ENCODE peak calls at places on chromosomes 11 and 22, in nine cellular contexts. Q is right atrium auricular region; O is heart right ventricle; N is lower lobe of right lung; W is IMR-90; V is CD8-positive, alpha-beta T cell; G is transverse colon; C is ovary; U is kidney. L is an unnamed sample.

GRCh38 chr11:3022300-3022967 is 30.3 kb upstream of the NAP1L4 start:
- DNase-seq in N (no peak), C (no peak), W (peak; percentile 73), O (no peak), G (no peak), V (no peak), U (peak; percentile 41), Q (no peak), L (no peak)

GRCh38 chr11:2273771-2274170 is 3.4 kb upstream of the ASCL2 start:
- DNase-seq in W (no peak), Q (peak; percentile 43), V (peak; percentile 31), N (no peak), U (peak; percentile 82), O (no peak), G (no peak), C (no peak), L (no peak)

GRCh38 chr22:26401726-26402125 is 27.3 kb upstream of the ASPHD2 start:
- DNase-seq in Q (no peak), W (no peak), V (no peak), O (no peak), C (no peak), U (no peak), G (no peak), N (no peak), L (no peak)

GRCh38 chr11:11397043-11397415 is 44.0 kb upstream of the CSNK2A3 start:
- DNase-seq in W (peak; percentile 16), G (no peak), N (no peak), O (no peak), C (no peak), V (no peak), Q (no peak), U (no peak), L (no peak)

GRCh38 chr11:58591659-58592058 is 12.8 kb downstream of the ZFP91 start:
- DNase-seq in W (no peak), U (no peak), V (no peak), C (no peak), O (no peak), G (no peak), Q (no peak), N (no peak), L (no peak)

GRCh38 chr22:45155050-45155840 is 8.5 kb upstream of the NUP50 start:
- DNase-seq in G (no peak), C (no peak), N (no peak), U (no peak), V (no peak), W (peak; percentile 72), O (no peak), Q (no peak), L (no peak)

GRCh38 chr11:59556115-59556882 is 45.0 kb downstream of the OR4D9 start:
- DNase-seq in O (no peak), C (peak; percentile 67), Q (peak; percentile 77), V (peak; percentile 67), G (no peak), N (no peak), W (peak; percentile 93), U (no peak), L (peak; percentile 28)

GRCh38 chr11:6457581-6458320 is 16.0 kb downstream of the TRIM3 start:
- DNase-seq in W (no peak), C (no peak), O (no peak), Q (no peak), V (no peak), U (no peak), G (no peak), N (no peak), L (no peak)

GRCh38 chr11:119798656-119799055 is 69.7 kb upstream of the NECTIN1 start:
- DNase-seq in Q (no peak), O (no peak), C (no peak), W (no peak), N (peak; percentile 20), V (no peak), G (no peak), U (peak; percentile 22), L (no peak)

GRCh38 chr11:12411806-12412727 is 34.7 kb downstream of the PARVA start:
- DNase-seq in U (peak; percentile 79), W (peak; percentile 95), C (peak; percentile 80), N (peak; percentile 49), O (peak; percentile 57), V (no peak), Q (no peak), G (peak; percentile 69), L (peak; percentile 34)

GRCh38 chr11:3786781-3787428 is 10.4 kb downstream of the NUP98 start:
- DNase-seq in U (no peak), G (no peak), Q (peak; percentile 42), N (no peak), W (no peak), V (no peak), O (no peak), C (no peak), L (no peak)

GRCh38 chr11:36465449-36466163 is 44.5 kb downstream of the TRAF6 start:
- DNase-seq in Q (no peak), G (no peak), N (no peak), V (no peak), W (peak; percentile 72), O (no peak), C (no peak), U (no peak), L (no peak)

GRCh38 chr11:113778111-113778910 is 1.3 kb upstream of the CLDN25 start:
- DNase-seq in V (no peak), N (no peak), U (peak; percentile 82), C (no peak), G (no peak), W (peak; percentile 38), Q (no peak), O (no peak), L (peak; percentile 71)

GRCh38 chr11:8233691-8234424 is 29.8 kb downstream of the LMO1 start:
- DNase-seq in C (no peak), O (peak; percentile 25), N (peak; percentile 13), U (peak; percentile 81), V (no peak), Q (no peak), G (no peak), W (peak; percentile 27), L (no peak)

GRCh38 chr22:37910863-37911262 is 4.8 kb downstream of the MICALL1 start:
- DNase-seq in V (no peak), W (no peak), G (no peak), C (no peak), Q (no peak), O (no peak), N (no peak), U (peak; percentile 71), L (no peak)

GRCh38 chr22:38554281-38554680 is 15.7 kb downstream of the DMC1 start:
- DNase-seq in U (no peak), W (peak; percentile 83), G (no peak), Q (no peak), V (no peak), O (no peak), C (no peak), N (no peak), L (no peak)

GRCh38 chr11:119721129-119722120 is 7.6 kb downstream of the NECTIN1 start:
- DNase-seq in O (peak; percentile 56), N (no peak), G (no peak), Q (no peak), V (no peak), C (no peak), W (no peak), U (no peak), L (no peak)

GRCh38 chr11:12841946-12842630 is 167.0 kb upstream of the RASSF10 start:
- DNase-seq in G (no peak), V (no peak), C (no peak), Q (no peak), O (no peak), U (no peak), W (peak; percentile 84), N (no peak), L (no peak)

GRCh38 chr22:35918466-35918865 is 110.2 kb downstream of the RBFOX2 start:
- DNase-seq in U (no peak), G (no peak), V (no peak), Q (no peak), C (no peak), O (no peak), N (no peak), W (no peak), L (no peak)

GRCh38 chr22:19124377-19124776 is 2.2 kb upstream of the DGCR2 start:
- DNase-seq in O (no peak), G (no peak), W (no peak), Q (no peak), C (no peak), V (no peak), U (no peak), N (no peak), L (no peak)

GRCh38 chr11:83721286-83721685 is 435.1 kb upstream of the CCDC90B start:
- DNase-seq in G (no peak), O (no peak), C (no peak), N (no peak), V (no peak), U (no peak), W (peak; percentile 8), Q (no peak), L (no peak)

GRCh38 chr11:128624269-128625170 is 37.2 kb upstream of the ETS1 start:
- DNase-seq in G (peak; percentile 58), O (no peak), V (peak; percentile 88), N (peak; percentile 61), C (no peak), W (no peak), Q (no peak), U (peak; percentile 61), L (peak; percentile 33)

GRCh38 chr22:17132112-17132511 is 11.0 kb upstream of the TMEM121B start:
- DNase-seq in O (no peak), N (no peak), U (no peak), W (no peak), V (no peak), G (no peak), C (no peak), Q (no peak), L (peak; percentile 66)
- H3K4me3 ChIP-seq in O (peak overlapping the region; percentile 14), N (no peak overlapping the region), U (no peak overlapping the region), W (no peak overlapping the region), V (no peak overlapping the region), G (no peak overlapping the region), C (no peak overlapping the region), Q (no peak overlapping the region), L (no peak overlapping the region)

DNA sequence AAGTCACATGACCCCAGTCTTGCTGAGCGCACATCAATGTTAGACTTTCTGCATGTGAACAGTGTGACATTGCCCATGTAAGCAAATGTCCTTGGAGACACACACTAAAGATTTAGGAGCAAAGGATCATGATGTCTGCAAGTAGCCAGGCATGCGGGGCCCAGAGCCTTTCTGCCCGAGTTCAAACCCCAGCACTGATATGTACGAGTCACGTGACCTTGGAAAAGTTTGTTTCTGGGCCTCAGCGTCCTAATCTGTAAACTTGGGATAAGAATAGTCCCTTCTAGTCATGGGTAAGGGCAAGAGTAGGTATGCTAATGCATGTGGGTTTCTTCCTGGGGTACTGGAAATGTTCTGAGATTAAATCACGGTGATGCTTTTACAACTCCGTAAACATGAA is 16.8 kb upstream of the PGA3 start:
- DNase-seq in V (no peak), O (no peak), G (no peak), C (no peak), N (no peak), Q (no peak), W (no peak), U (no peak), L (no peak)
- H3K4me1 ChIP-seq in V (no peaks in the 10 kb centered on the region), O (no peaks in the 10 kb centered on the region), G (no peaks in the 10 kb centered on the region), C (no peaks in the 10 kb centered on the region), N (no peaks in the 10 kb centered on the region), Q (no peaks in the 10 kb centered on the region), W (no peaks in the 10 kb centered on the region), U (no peaks in the 10 kb centered on the region), L (no peaks in the 10 kb centered on the region)

GRCh38 chr11:87352759-87353707 is 315.3 kb downstream of the TMEM135 start:
- DNase-seq in G (peak; percentile 89), W (peak; percentile 64), V (peak; percentile 90), Q (peak; percentile 83), N (peak; percentile 88), C (peak; percentile 89), O (peak; percentile 89), U (peak; percentile 95), L (peak; percentile 58)
- H3K4me3 ChIP-seq in G (no peak overlapping the region), W (no peak overlapping the region), V (no peak overlapping the region), Q (no peak overlapping the region), N (no peak overlapping the region), C (no peak overlapping the region), O (no peak overlapping the region), U (no peak overlapping the region), L (no peak overlapping the region)

GRCh38 chr22:50270302-50271010 is at the start of gene MAPK11:
- DNase-seq in G (peak; percentile 74), W (peak; percentile 61), Q (peak; percentile 73), U (peak; percentile 92), N (peak; percentile 83), V (peak; percentile 84), C (peak; percentile 79), O (peak; percentile 82), L (no peak)
- H3K4me1 ChIP-seq in G (peaks cover 54% of the 10 kb centered on the region), W (peaks cover 13% of the 10 kb centered on the region), Q (peaks cover 64% of the 10 kb centered on the region), U (peaks cover 4% of the 10 kb centered on the region), N (peaks cover 45% of the 10 kb centered on the region), V (peaks cover 25% of the 10 kb centered on the region), C (peaks cover 26% of the 10 kb centered on the region), O (peaks cover 62% of the 10 kb centered on the region), L (peaks cover 42% of the 10 kb centered on the region)